ENCODE peak calls at places on chromosomes 12 and 14, in eight cellular contexts. M is PC-3, G is fibroblast of lung, Y is mammary epithelial cell, U is astrocyte, C is PC-9, F is neural progenitor cell, W is hepatocyte. J is an unnamed sample.

GRCh38 chr14:66401447-66402095 is 84.6 kb upstream of the CCDC196 start:
- DNase-seq in Y (peak; percentile 33), G (peak; percentile 4), C (peak; percentile 17), M (peak; percentile 52), U (no peak), W (no peak), F (peak; percentile 17), J (peak; percentile 30)

GRCh38 chr12:96303656-96304055 is 96.6 kb downstream of the CDK17 start:
- DNase-seq in C (no peak), F (no peak), G (no peak), W (no peak), Y (no peak), U (no peak), M (no peak), J (no peak)

GRCh38 chr12:131197490-131197889 is 243.8 kb downstream of the ADGRD1 start:
- DNase-seq in G (no peak), C (no peak), M (no peak), F (no peak), U (no peak), Y (no peak), W (no peak), J (no peak)

GRCh38 chr14:54901380-54902142 is 1.1 kb downstream of the GCH1 start:
- DNase-seq in W (peak; percentile 11), Y (no peak), G (no peak), U (no peak), C (peak; percentile 36), F (peak; percentile 40), M (peak; percentile 58), J (peak; percentile 26)

GRCh38 chr12:12693111-12693671 is 2.8 kb downstream of the GPR19 start:
- DNase-seq in U (no peak), M (no peak), W (no peak), C (no peak), Y (no peak), G (no peak), F (no peak), J (no peak)

GRCh38 chr14:104741803-104742251 is 11.1 kb upstream of the SIVA1 start:
- DNase-seq in M (no peak), C (no peak), W (no peak), U (no peak), F (no peak), Y (no peak), G (no peak), J (no peak)

GRCh38 chr12:779745-780734 is 27.7 kb downstream of the WNK1 start:
- DNase-seq in U (peak; percentile 79), G (peak; percentile 84), W (no peak), F (no peak), M (peak; percentile 42), C (no peak), Y (peak; percentile 40), J (peak; percentile 72)

GRCh38 chr12:13573698-13574321 is 377.3 kb downstream of the EMP1 start:
- DNase-seq in U (peak; percentile 46), G (peak; percentile 57), M (peak; percentile 52), F (no peak), C (peak; percentile 79), Y (peak; percentile 82), W (peak; percentile 40), J (peak; percentile 9)

GRCh38 chr14:33791971-33792370 is 158.9 kb downstream of the EGLN3 start:
- DNase-seq in C (no peak), M (no peak), W (no peak), U (no peak), G (no peak), F (peak; percentile 44), Y (no peak), J (no peak)

GRCh38 chr14:104140463-104141331 is 2.3 kb downstream of the KIF26A start:
- DNase-seq in F (no peak), U (no peak), C (no peak), G (no peak), W (no peak), M (no peak), Y (no peak), J (no peak)

GRCh38 chr12:67649165-67650126 is 901 bp downstream of the DYRK2 start:
- DNase-seq in F (peak; percentile 57), G (no peak), Y (no peak), M (peak; percentile 24), U (no peak), W (peak; percentile 53), C (no peak), J (peak; percentile 29)

GRCh38 chr12:108622921-108623514 is 10.7 kb downstream of the SELPLG start:
- DNase-seq in G (no peak), Y (no peak), W (no peak), F (no peak), C (no peak), U (no peak), M (no peak), J (no peak)

GRCh38 chr12:2347844-2348476 is 295.2 kb downstream of the CACNA1C start:
- DNase-seq in G (no peak), C (no peak), W (no peak), U (no peak), Y (no peak), M (no peak), F (no peak), J (no peak)

GRCh38 chr14:94342334-94342934 is 19.3 kb upstream of the SERPINA6 start:
- DNase-seq in W (peak; percentile 92), M (peak; percentile 93), C (no peak), G (peak; percentile 100), F (no peak), U (peak; percentile 100), Y (peak; percentile 99), J (peak; percentile 89)

GRCh38 chr12:123935956-123936355 is 36.7 kb downstream of the CCDC92 start:
- DNase-seq in F (no peak), Y (no peak), C (no peak), M (no peak), G (no peak), U (no peak), W (no peak), J (no peak)

GRCh38 chr12:132429122-132429931 is 60.6 kb upstream of the FBRSL1 start:
- DNase-seq in M (no peak), W (peak; percentile 57), U (no peak), C (no peak), Y (peak; percentile 21), F (peak; percentile 43), G (no peak), J (peak; percentile 38)

DNA sequence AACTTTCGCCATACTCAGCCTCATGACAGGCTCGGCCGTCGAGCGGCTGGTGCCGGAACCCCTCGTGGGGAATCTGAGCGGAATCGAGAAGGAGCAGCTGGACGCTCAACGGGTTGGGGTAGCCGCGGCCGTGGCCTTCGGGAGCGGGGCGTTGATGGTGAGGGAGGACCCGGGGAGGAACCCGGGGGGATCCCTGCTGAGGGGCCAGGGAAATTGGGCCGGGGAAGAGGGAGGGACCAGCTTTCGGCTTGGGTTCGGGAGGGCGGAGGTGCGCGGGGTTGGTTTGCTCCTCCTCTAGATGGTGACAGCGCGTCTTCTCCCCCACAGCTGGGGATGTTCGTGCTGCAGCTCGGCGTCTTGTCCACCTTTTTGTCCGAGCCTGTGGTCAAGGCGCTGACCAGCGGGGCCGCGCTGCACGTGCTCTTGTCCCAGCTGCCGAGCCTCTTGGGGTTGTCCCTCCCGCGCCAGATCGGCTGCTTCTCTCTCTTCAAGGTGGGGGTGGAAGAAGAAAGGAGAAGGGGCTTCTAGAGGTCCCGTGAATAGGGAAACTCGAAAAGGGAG is 9.8 kb downstream of the ARHGEF25 start:
- DNase-seq in U (no peak), M (no peak), G (no peak), F (peak; percentile 56), Y (no peak), W (no peak), C (no peak), J (no peak)
- TF ChIP-seq EZH2 in U (peak; percentile 89), M (no peak), G (peak; percentile 84), F (peak; percentile 99), Y (no peak), W (peak; percentile 93), C (no peak), J (no peak)

GRCh38 chr14:36518586-36519430 is 1.2 kb downstream of the NKX2-1 start:
- DNase-seq in M (no peak), C (no peak), G (no peak), U (no peak), F (peak; percentile 60), Y (no peak), W (no peak), J (no peak)

GRCh38 chr14:36521598-36522345 is 1.7 kb upstream of the NKX2-1 start:
- DNase-seq in U (no peak), Y (no peak), F (peak; percentile 77), W (no peak), C (no peak), M (no peak), G (no peak), J (no peak)

GRCh38 chr14:36519431-36520321 is at the start of gene NKX2-1:
- DNase-seq in M (no peak), F (peak; percentile 61), U (no peak), C (no peak), G (peak; percentile 58), Y (no peak), W (no peak), J (no peak)

GRCh38 chr14:36522347-36522971 is 2.4 kb upstream of the NKX2-1 start:
- DNase-seq in F (peak; percentile 54), M (no peak), Y (no peak), W (no peak), C (no peak), G (no peak), U (no peak), J (no peak)

DNA sequence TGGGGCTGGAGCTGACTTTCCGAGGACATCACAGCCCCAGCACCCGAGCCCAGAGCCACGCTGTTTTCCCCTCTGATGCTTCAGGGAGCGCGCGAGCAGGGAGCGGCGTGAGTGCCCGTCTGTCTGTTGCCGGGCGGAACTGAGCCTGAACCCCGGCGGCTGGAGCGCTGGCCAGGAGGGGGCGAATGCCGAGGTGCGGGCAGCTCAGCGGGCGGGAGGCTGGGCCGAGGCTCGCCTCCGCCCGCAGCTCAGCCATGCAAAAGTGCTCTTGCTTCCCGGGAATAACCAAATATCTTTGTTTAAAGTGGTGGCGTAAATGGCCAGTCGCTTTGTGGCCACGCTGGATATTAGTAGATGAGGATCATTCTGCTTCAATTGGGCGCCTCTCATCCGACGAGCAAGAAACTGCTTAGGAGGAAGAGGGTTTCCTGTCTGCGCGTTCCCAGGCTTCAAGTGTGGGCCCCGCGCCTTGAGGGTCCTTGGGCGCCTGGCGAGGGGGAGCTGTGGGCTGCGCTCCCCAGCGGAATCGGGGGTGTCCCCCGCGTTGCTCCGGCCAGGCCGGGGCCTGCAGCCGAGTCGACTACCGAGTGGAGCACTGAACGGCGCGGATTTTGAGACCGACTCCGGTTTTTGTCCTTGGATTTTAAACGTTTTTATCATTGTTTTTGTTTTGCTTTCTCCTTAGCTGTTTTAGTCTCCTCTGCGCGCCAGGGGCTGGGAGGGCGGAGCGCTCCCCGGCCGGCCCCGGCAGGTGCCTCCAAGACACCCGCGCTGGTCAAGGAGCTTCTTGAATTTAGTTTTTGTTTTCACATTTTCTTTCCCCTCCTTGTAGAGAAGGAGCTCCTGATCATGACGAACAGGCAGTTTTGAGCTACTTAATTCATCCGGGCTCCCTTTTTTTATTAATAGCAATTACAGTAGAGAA is 831 bp upstream of the NKX2-1 start:
- DNase-seq in M (peak; percentile 30), C (no peak), F (peak; percentile 84), U (no peak), W (peak; percentile 61), G (no peak), Y (peak; percentile 30), J (no peak)
- TF ChIP-seq CTCF in M (peak; percentile 45), C (no peak), F (peak; percentile 53), U (no peak), W (peak; percentile 27), G (peak; percentile 14), Y (no peak), J (no peak)

GRCh38 chr12:91912178-91912577 is 233.5 kb downstream of the BTG1 start:
- DNase-seq in G (no peak), C (no peak), W (no peak), M (no peak), U (no peak), Y (no peak), F (no peak), J (no peak)
- TF ChIP-seq EZH2 in G (no peak), C (no peak), W (no peak), M (no peak), U (no peak), Y (no peak), F (no peak), J (no peak)

GRCh38 chr12:80966001-80966400 is 28.3 kb upstream of the LIN7A start:
- DNase-seq in W (no peak), F (peak; percentile 20), G (no peak), Y (no peak), U (no peak), C (no peak), M (no peak), J (no peak)
- TF ChIP-seq CTCF in W (no peak), F (no peak), G (no peak), Y (no peak), U (no peak), C (no peak), M (no peak), J (no peak)

J was measured in A673.